ENCODE peak calls at places on chromosomes 11 and 22, in eight cellular contexts. X is psoas muscle, I is testis, N is pancreas, O is bronchial epithelial cell, T is Caco-2, A is ascending aorta, C is DND-41. B is an unnamed sample.

GRCh38 chr22:43883012-43883661 is 8.7 kb downstream of the PNPLA5 start:
- DNase-seq in X (peak), I (peak), N (peak), O (peak), T (peak), A (no peak), C (peak), B (peak)

GRCh38 chr22:45597460-45598192 is 74.0 kb upstream of the ATXN10 start:
- DNase-seq in X (peak), I (no peak), N (no peak), O (no peak), T (peak), A (no peak), C (no peak), B (no peak)

GRCh38 chr11:11416917-11417316 is 63.9 kb upstream of the CSNK2A3 start:
- DNase-seq in X (no peak), I (no peak), N (no peak), O (peak), T (no peak), A (peak), C (no peak), B (peak)

GRCh38 chr22:38141574-38141973 is 31.1 kb upstream of the BAIAP2L2 start:
- DNase-seq in X (no peak), I (no peak), N (no peak), O (no peak), T (no peak), A (no peak), C (no peak), B (no peak)

GRCh38 chr11:92886243-92886905 is 83.1 kb upstream of the MTNR1B start:
- DNase-seq in X (no peak), I (peak), N (no peak), O (peak), T (peak), A (no peak), C (peak), B (peak)

GRCh38 chr11:2870460-2870859 is 15.1 kb downstream of the CDKN1C start:
- DNase-seq in X (no peak), I (no peak), N (no peak), O (no peak), T (no peak), A (no peak), C (no peak), B (no peak)

GRCh38 chr22:39530692-39531331 is 1.7 kb downstream of the RPS19BP1 start:
- DNase-seq in X (no peak), I (no peak), N (no peak), O (peak), T (peak), A (no peak), C (peak), B (peak)

GRCh38 chr22:26894362-26894761 is 237.0 kb downstream of the MIAT start:
- DNase-seq in X (no peak), I (no peak), N (no peak), O (peak), T (no peak), A (no peak), C (no peak), B (peak)

GRCh38 chr11:65311197-65311631 is 3.5 kb upstream of the CDC42EP2 start:
- DNase-seq in X (no peak), I (no peak), N (no peak), O (peak), T (no peak), A (no peak), C (no peak), B (no peak)

GRCh38 chr11:17504330-17505107 is 27.9 kb upstream of the ABCC8 start:
- DNase-seq in X (peak), I (peak), N (peak), O (peak), T (peak), A (peak), C (peak), B (peak)

GRCh38 chr22:28947125-28947524 is 63.8 kb downstream of the ZNRF3 start:
- DNase-seq in X (no peak), I (no peak), N (no peak), O (no peak), T (no peak), A (no peak), C (no peak), B (no peak)

GRCh38 chr11:85709983-85710382 is 24.0 kb upstream of the CCDC89 start:
- DNase-seq in X (no peak), I (no peak), N (no peak), O (no peak), T (no peak), A (no peak), C (no peak), B (no peak)

GRCh38 chr22:47073101-47073500 is 310.7 kb downstream of the TBC1D22A start:
- DNase-seq in X (no peak), I (no peak), N (no peak), O (no peak), T (no peak), A (no peak), C (no peak), B (no peak)

GRCh38 chr11:47907499-47907898 is 59.3 kb upstream of the NUP160 start:
- DNase-seq in X (no peak), I (no peak), N (no peak), O (no peak), T (no peak), A (no peak), C (no peak), B (peak)

GRCh38 chr11:1876361-1877063 is 15.2 kb downstream of the PRR33 start:
- DNase-seq in X (peak), I (peak), N (peak), O (no peak), T (peak), A (no peak), C (no peak), B (peak)

GRCh38 chr11:5274340-5274739 is 4.6 kb upstream of the HBE1 start:
- DNase-seq in X (no peak), I (no peak), N (no peak), O (no peak), T (no peak), A (no peak), C (no peak), B (no peak)

GRCh38 chr11:47607380-47607779 is 13.2 kb upstream of the C1QTNF4 start:
- DNase-seq in X (peak), I (peak), N (no peak), O (no peak), T (no peak), A (no peak), C (no peak), B (peak)

GRCh38 chr11:4111834-4112233 is 17.2 kb downstream of the RRM1 start:
- DNase-seq in X (no peak), I (no peak), N (no peak), O (no peak), T (no peak), A (no peak), C (no peak), B (no peak)

GRCh38 chr22:20084547-20085413 is 4.7 kb downstream of the DGCR8 start:
- DNase-seq in X (peak), I (peak), N (peak), O (peak), T (peak), A (no peak), C (peak), B (no peak)
- TF ChIP-seq CTCF in X (peak), I (no peak), N (no peak), O (peak), T (peak), A (no peak), C (peak), B (peak)

DNA sequence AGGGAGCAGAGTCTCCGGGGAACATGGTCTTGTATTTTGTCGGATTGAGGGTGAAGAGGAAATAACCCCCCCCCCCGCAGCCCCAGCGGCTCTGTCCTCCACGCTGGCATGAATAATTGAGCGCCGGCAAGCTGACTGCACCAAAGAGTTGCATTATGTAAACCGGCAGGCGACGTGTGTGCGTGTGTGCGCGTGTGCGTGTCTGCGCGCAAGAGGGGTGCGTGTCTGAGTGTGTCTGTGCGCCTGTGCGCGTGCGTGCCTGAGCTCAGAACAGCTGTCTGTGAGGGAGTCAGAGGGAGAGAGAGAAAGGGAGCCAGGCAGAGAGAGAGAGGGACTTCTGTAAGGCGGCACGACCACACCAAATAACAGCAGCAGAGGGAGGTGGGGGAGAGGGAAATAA is 94.4 kb downstream of the SCN3B start:
- DNase-seq in X (peak), I (peak), N (peak), O (peak), T (no peak), A (no peak), C (no peak), B (peak)
- H3K4me3 ChIP-seq in X (peak), I (peak), N (no peak), O (peak), T (no peak), A (peak), C (no peak), B (peak)

DNA sequence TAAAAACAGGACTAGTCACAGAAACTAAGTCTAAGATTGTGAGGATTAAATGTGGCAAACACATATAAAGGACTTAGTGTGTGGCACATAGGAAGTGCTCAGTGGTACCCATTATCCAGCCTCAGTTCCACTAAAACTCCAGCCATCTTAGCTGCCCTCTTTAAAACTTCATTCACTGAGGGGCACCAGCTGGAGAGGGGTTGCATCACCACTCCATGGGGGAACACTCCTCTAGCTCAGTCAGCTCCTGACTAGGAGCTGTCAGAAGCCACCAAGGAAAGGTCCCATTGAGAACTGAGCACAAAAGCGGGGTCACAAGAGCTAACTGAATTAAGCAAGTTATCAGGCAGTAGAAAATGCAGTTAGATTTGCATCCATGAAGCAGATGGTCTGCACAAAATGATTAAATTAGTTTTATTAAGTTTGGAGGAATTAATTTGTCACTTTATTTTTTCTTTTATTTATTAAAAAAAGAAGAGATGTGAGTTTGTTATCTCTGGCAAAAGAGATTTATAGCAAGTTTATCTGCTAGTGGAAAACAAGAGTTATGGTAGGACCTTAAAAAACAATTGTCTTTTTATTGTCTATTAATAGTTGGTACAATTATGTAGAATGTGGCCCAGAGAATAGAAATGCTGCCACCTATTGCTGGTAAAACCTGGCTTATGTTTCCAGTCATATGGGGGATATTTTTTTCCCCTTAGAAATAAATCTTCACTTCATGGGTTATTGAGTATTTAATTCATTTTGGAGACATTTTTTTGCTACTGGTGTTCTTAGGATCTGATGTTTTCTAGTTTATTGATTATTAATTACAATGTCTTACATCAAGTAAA is 95.7 kb downstream of the NAV2 start:
- DNase-seq in X (no peak), I (no peak), N (no peak), O (no peak), T (no peak), A (no peak), C (no peak), B (no peak)
- TF ChIP-seq CTCF in X (peak), I (no peak), N (no peak), O (no peak), T (no peak), A (no peak), C (peak), B (peak)

GRCh38 chr11:75384438-75385080 is 14.8 kb upstream of the RPS3 start:
- DNase-seq in X (peak), I (peak), N (peak), O (peak), T (peak), A (peak), C (peak), B (peak)

GRCh38 chr11:75386912-75387311 is 12.4 kb upstream of the RPS3 start:
- DNase-seq in X (no peak), I (no peak), N (no peak), O (no peak), T (peak), A (no peak), C (no peak), B (no peak)

GRCh38 chr11:75380716-75381420 is 18.4 kb upstream of the RPS3 start:
- DNase-seq in X (no peak), I (no peak), N (no peak), O (peak), T (peak), A (no peak), C (no peak), B (no peak)

GRCh38 chr11:75380245-75380644 is 19.1 kb upstream of the RPS3 start:
- DNase-seq in X (no peak), I (no peak), N (no peak), O (no peak), T (no peak), A (no peak), C (no peak), B (no peak)

DNA sequence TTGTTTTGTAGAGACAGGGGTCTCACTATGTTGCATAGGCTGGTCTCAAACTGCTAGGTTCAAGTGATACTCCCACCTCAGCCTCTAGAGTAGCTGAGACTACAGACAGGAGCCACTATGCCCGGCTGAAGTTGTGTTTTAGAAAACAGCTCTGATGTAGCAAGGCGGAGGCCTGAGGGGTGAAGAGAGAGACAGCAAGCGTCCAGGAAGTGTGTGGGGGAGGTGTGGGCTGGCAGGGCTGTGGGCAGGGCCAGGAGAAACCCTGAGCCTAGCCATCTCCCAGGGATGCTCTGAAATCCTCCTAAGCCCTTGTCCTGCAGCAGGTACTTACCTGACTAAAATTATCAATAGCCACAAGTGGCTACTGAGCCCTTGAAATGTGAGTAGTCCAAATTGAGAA is 16.1 kb upstream of the RPS3 start:
- DNase-seq in X (no peak), I (no peak), N (no peak), O (no peak), T (no peak), A (no peak), C (no peak), B (no peak)
- H3K4me3 ChIP-seq in X (no peak), I (no peak), N (no peak), O (no peak), T (no peak), A (no peak), C (no peak), B (no peak)

GRCh38 chr22:41830174-41830573 is 2.7 kb upstream of the SREBF2 start:
- DNase-seq in X (no peak), I (no peak), N (no peak), O (no peak), T (no peak), A (no peak), C (peak), B (no peak)
- TF ChIP-seq CTCF in X (no peak), I (no peak), N (no peak), O (no peak), T (no peak), A (no peak), C (peak), B (no peak)

GRCh38 chr11:128891912-128892398 is 799 bp downstream of the KCNJ5 start:
- DNase-seq in X (no peak), I (peak), N (no peak), O (no peak), T (no peak), A (no peak), C (no peak), B (peak)

GRCh38 chr11:128890216-128890542 is 977 bp upstream of the KCNJ5 start:
- DNase-seq in X (no peak), I (no peak), N (no peak), O (no peak), T (no peak), A (no peak), C (no peak), B (no peak)

GRCh38 chr11:128889657-128890213 is 1.4 kb upstream of the KCNJ5 start:
- DNase-seq in X (no peak), I (no peak), N (no peak), O (no peak), T (no peak), A (no peak), C (no peak), B (no peak)

GRCh38 chr11:128891410-128891861 is 280 bp downstream of the KCNJ5 start:
- DNase-seq in X (no peak), I (no peak), N (no peak), O (no peak), T (no peak), A (no peak), C (peak), B (peak)

DNA sequence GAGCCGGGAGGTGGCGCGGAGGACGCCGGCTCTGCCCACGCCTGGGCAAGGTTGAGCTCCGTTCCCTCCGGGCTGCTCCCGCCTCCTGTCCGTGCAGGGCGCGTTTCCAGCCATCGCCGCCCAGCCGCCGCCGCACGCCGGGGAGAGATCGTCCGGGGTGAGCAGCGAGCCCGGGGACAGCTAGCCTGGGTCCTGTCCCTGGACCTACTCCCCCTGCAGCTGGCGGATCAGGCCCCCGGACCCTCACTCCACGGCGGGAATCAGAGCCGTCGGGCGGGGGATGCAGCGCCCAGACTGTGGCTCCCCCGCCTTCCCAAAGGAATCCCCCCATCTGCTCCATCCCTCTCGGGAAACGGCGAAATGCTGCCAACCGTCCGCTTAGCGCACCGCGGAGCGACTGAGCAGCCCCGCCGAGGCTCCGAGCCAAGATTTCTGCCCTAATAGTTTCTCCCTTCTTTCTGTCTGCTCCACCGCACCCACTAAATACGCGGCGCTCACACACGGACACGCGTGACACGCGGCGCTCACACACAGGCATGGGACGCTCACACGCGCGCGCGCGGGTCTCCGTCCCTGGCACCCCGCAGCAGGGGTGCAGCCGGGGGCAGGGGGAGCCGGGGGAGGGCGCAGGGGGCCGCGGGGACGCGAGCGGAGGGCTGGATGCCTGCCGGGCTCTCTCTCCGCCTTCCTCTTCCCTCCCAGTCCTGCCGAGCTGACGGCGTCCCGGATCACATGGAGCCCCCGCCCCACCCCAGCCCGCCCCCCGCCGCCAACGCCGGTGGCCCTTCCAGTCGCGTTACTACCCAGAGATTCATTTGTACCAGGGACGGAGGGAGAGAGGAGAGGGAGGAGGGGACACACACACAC is at the start of gene KCNJ5:
- DNase-seq in X (peak), I (peak), N (peak), O (no peak), T (peak), A (no peak), C (no peak), B (peak)
- H3K4me3 ChIP-seq in X (peak), I (peak), N (peak), O (peak), T (peak), A (peak), C (no peak), B (peak)

DNA sequence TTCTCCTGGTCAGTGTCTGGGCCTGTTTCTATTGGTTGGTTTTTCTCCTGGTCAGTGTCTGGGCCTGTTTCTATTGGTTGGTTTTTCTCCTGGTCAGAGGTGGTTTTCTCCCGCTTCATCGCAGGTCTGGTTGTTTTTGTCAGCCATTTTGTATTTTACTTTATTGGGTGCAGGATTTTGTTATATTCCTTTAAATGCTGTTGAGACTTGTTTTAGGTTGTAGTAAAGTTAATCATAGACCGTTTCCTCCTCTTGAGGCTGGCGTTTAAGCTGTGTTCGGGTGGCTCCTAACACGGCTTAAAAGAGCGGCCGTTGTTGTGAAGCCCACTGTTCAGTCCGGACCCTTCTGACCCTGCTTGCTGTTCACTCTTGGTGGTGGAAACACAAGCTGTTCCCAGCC is 26.2 kb downstream of the ZBED4 start:
- DNase-seq in X (no peak), I (no peak), N (no peak), O (no peak), T (no peak), A (no peak), C (no peak), B (no peak)
- TF ChIP-seq CTCF in X (no peak), I (no peak), N (no peak), O (no peak), T (no peak), A (no peak), C (no peak), B (no peak)

GRCh38 chr11:35138058-35138457 is 913 bp upstream of the CD44 start:
- DNase-seq in X (no peak), I (no peak), N (no peak), O (no peak), T (no peak), A (no peak), C (no peak), B (no peak)
- H3K4me3 ChIP-seq in X (peak), I (no peak), N (no peak), O (peak), T (no peak), A (peak), C (no peak), B (peak)

DNA sequence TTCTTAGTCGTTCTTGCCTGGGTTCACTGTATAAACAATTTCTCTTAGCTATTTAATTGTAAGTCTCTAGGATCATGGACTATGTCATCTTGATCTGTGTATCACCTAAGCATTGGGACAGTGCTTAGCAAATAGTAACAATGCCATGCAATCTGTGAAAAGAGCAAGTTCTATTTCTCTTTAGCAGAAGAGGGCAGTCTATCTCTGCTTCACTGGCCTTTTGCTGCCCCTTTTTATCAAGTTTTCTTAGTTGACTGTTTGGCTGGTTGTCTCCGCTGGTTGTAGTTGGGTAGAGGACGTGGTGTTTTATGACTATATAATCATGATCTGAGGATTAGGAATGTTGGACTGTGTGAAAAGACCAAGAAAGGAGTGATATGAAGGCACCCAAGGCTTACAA is 315.0 kb downstream of the JRKL start:
- DNase-seq in X (no peak), I (no peak), N (no peak), O (no peak), T (peak), A (no peak), C (no peak), B (peak)
- TF ChIP-seq CTCF in X (no peak), I (no peak), N (no peak), O (peak), T (no peak), A (no peak), C (no peak), B (no peak)

B was measured in fibroblast of villous mesenchyme.